ENCODE peak calls at places on chromosomes 3 and 15, in four cellular contexts. Q is astrocyte, A is neural progenitor cell, P is suprapubic skin. U is an unnamed sample.

GRCh38 chr15:96362759-96363678 is 32.5 kb downstream of the NR2F2 start:
- DNase-seq in Q (no peak), A (peak; percentile 91), P (no peak), U (no peak)

GRCh38 chr3:28109829-28110228 is 131.6 kb upstream of the CMC1 start:
- DNase-seq in Q (no peak), A (no peak), P (no peak), U (no peak)

GRCh38 chr15:69328739-69329138 is 30.0 kb downstream of the PAQR5 start:
- DNase-seq in Q (no peak), A (no peak), P (no peak), U (no peak)

GRCh38 chr3:70980646-70981031 is 602.9 kb downstream of the FOXP1 start:
- DNase-seq in Q (peak; percentile 81), A (no peak), P (no peak), U (no peak)

GRCh38 chr3:61530355-61530754 is 31.0 kb upstream of the PTPRG start:
- DNase-seq in Q (peak; percentile 22), A (peak; percentile 76), P (no peak), U (peak; percentile 12)

GRCh38 chr3:160291290-160291908 is 66.2 kb downstream of the C3orf80 start:
- DNase-seq in Q (no peak), A (no peak), P (no peak), U (no peak)

GRCh38 chr15:51842852-51843737 is 13.6 kb downstream of the TMOD3 start:
- DNase-seq in Q (peak; percentile 71), A (no peak), P (no peak), U (no peak)

GRCh38 chr15:74460903-74461846 is at the start of gene UBL7:
- DNase-seq in Q (peak; percentile 94), A (peak; percentile 99), P (peak; percentile 98), U (peak; percentile 99)

GRCh38 chr15:51011212-51011611 is 83.5 kb downstream of the TNFAIP8L3 start:
- DNase-seq in Q (no peak), A (no peak), P (no peak), U (no peak)

GRCh38 chr3:64342940-64343691 is 117.8 kb upstream of the PRICKLE2 start:
- DNase-seq in Q (peak; percentile 88), A (peak; percentile 40), P (no peak), U (no peak)

DNA sequence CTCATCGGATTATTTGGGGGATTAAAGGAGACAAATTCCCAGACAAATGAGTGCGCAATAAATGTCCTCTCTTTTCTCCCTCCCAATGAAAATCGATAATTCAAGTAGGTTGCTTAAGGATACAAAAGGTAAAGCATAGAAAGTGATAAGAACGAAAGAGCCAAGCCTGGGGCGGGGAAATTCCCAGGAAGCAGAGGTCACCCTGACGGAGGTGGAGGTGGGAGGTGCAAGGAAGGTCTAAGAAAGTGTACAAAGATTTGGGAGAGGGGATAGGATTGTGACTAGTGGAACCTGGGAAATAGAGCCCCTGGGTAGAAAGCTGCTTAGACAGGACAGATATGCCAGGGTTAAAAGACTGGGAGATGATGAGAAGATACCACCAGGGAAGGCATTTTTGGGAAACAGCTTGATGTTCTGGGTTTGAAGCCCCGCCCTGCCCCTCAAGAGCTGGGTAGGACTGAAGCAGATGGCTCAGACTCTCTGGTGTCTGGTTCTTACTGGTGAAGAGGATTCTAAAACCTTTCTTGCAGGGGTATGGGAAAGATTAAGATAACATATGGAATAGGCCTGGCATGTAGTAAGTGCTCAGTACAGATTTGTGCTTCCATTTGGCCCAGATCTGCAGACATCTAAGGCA is 1.1 kb upstream of the KLHL25 start:
- DNase-seq in Q (no peak), A (no peak), P (no peak), U (no peak)
- H3K27ac ChIP-seq in Q (no peak overlapping the region), A (no peak overlapping the region), P (no peak overlapping the region), U (no peak overlapping the region)

GRCh38 chr3:29759021-29759359 is 478.1 kb downstream of the RBMS3 start:
- DNase-seq in Q (no peak), A (no peak), P (no peak), U (no peak)

GRCh38 chr3:29764603-29765254 is 483.9 kb downstream of the RBMS3 start:
- DNase-seq in Q (peak; percentile 72), A (no peak), P (no peak), U (peak; percentile 73)

GRCh38 chr3:29763115-29763514 is 482.2 kb downstream of the RBMS3 start:
- DNase-seq in Q (no peak), A (no peak), P (no peak), U (no peak)

GRCh38 chr3:29759443-29760033 is 478.7 kb downstream of the RBMS3 start:
- DNase-seq in Q (peak; percentile 47), A (peak; percentile 71), P (no peak), U (peak; percentile 69)

GRCh38 chr3:29764059-29764458 is 483.2 kb downstream of the RBMS3 start:
- DNase-seq in Q (peak; percentile 64), A (no peak), P (no peak), U (no peak)
- H3K4me1 ChIP-seq in Q (peaks cover 15% of the 10 kb centered on the region), A (peaks cover 13% of the 10 kb centered on the region), P (peaks cover 28% of the 10 kb centered on the region), U (peaks cover 10% of the 10 kb centered on the region)

GRCh38 chr15:62066663-62067447 is at the start of gene C2CD4A:
- DNase-seq in Q (peak; percentile 53), A (peak; percentile 91), P (peak; percentile 82), U (peak; percentile 13)

GRCh38 chr15:62067448-62068044 is 769 bp downstream of the C2CD4A start:
- DNase-seq in Q (no peak), A (peak; percentile 62), P (peak; percentile 68), U (no peak)

GRCh38 chr15:62068787-62069170 is 2.0 kb downstream of the C2CD4A start:
- DNase-seq in Q (no peak), A (no peak), P (no peak), U (no peak)

GRCh38 chr15:62069551-62069950 is 2.8 kb downstream of the C2CD4A start:
- DNase-seq in Q (no peak), A (no peak), P (no peak), U (no peak)

GRCh38 chr15:62068071-62068786 is 1.5 kb downstream of the C2CD4A start:
- DNase-seq in Q (no peak), A (peak; percentile 80), P (peak; percentile 69), U (peak; percentile 84)
- H3K27me3 ChIP-seq in Q (peaks cover 31% of the 10 kb centered on the region), A (peaks cover 80% of the 10 kb centered on the region), P (no peaks in the 10 kb centered on the region), U (no peaks in the 10 kb centered on the region)

GRCh38 chr3:30721314-30721634 is 114.9 kb downstream of the TGFBR2 start:
- DNase-seq in Q (no peak), A (no peak), P (no peak), U (no peak)

GRCh38 chr3:30720586-30721313 is 114.3 kb downstream of the TGFBR2 start:
- DNase-seq in Q (peak; percentile 82), A (no peak), P (no peak), U (no peak)

GRCh38 chr3:30723211-30723610 is 116.8 kb downstream of the TGFBR2 start:
- DNase-seq in Q (no peak), A (no peak), P (no peak), U (no peak)

GRCh38 chr3:30728143-30728542 is 121.7 kb downstream of the TGFBR2 start:
- DNase-seq in Q (no peak), A (no peak), P (no peak), U (no peak)

GRCh38 chr3:30724863-30725262 is 118.5 kb downstream of the TGFBR2 start:
- DNase-seq in Q (no peak), A (no peak), P (no peak), U (no peak)
- H3K27ac ChIP-seq in Q (no peak overlapping the region), A (no peak overlapping the region), P (no peak overlapping the region), U (no peak overlapping the region)

GRCh38 chr15:101266787-101267186 is 10.5 kb downstream of the SELENOS start:
- DNase-seq in Q (no peak), A (no peak), P (no peak), U (no peak)
- H3K4me1 ChIP-seq in Q (peaks cover 29% of the 10 kb centered on the region), A (no peaks in the 10 kb centered on the region), P (peaks cover 20% of the 10 kb centered on the region), U (peaks cover 8% of the 10 kb centered on the region)

DNA sequence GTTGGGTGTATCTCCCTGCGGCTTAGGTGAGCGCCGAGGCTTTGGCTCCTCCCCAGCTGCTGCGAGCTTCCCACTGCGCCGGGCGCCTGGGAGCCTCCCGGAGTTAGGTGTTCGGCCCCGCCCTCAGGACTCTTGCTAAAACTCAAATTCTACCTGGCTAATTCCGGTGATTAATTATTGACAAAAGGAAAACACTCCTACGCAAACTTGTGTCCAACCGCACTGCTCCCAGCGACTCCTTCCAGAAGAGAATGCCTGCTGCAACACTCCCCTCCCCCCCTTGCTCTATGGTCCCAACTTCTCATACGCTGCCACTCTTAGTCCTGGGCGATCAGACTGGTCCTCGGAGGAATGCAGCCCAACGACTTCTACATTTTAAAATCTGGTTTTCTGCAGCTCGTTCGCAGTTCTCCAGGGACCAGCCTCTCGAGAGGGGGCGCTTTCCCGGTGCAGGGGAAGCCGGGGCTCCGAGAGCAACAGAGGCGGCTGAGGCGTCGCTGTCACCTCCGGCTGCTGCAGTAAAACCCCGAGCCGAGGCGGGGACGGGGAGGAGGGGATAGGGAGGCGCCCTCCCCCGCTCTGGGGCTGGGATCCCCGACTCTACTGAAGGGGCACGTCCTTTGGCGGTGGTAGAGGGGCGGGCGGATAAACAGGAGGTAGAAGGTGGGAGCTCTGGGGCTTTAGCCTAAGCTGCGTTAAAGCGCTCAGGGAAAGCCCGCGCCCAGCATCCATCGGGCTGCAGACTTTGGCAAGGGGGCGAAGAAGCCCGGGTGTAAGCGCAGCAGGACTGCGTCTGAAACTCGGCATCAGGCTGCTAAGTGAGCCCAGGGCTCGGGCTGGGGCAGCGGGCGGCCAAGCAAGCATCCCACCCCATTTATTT is at the start of gene SPTSSB:
- DNase-seq in Q (no peak), A (peak; percentile 83), P (peak; percentile 72), U (peak; percentile 54)
- H3K27me3 ChIP-seq in Q (peaks cover 15% of the 10 kb centered on the region), A (peaks cover 34% of the 10 kb centered on the region), P (peaks cover 4% of the 10 kb centered on the region), U (no peaks in the 10 kb centered on the region)

DNA sequence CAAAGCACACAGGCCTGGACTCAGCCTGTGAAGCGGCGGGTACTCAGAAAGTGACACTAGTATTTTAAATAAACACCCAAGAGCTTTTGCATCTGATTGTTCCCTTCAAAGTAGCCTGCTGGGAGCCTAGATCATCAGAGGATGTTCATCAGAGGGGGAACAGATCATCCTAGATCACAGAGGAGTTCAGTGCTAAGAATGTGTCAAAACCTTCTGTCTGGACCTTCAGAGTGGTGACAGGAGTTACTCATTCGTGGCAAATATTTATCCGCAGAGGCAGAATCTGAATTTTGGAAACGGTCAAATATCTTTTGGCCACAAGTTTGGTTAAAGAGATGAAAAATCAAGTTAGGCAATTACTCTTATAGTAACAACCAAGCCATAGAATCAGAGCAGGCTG is 9.7 kb upstream of the KIF7 start:
- DNase-seq in Q (no peak), A (no peak), P (peak; percentile 5), U (no peak)
- H3K27ac ChIP-seq in Q (no peak overlapping the region), A (no peak overlapping the region), P (peak overlapping the region; percentile 89), U (no peak overlapping the region)

DNA sequence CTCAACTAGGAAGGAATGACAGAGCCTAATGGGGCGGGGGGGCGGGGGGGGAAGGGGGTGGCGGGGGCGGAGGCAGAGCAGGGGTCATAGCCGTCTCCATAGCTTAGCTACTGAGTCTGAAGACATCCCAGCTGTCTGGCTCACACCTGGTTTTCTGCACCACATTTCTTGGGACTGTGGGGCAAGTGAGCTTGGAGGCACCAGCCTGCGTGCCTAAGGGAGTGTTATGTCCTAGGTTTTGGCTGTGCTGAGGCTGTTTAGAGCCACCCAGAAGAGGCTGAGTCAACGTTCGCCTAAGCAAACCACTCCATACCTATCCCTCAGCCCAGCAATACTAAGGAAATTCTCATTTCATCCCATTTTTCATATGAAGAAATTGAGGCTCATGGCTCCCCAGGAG is 1.4 kb downstream of the IL17RD start:
- DNase-seq in Q (no peak), A (no peak), P (no peak), U (no peak)
- H3K4me1 ChIP-seq in Q (peaks cover 32% of the 10 kb centered on the region), A (peaks cover 63% of the 10 kb centered on the region), P (peaks cover 49% of the 10 kb centered on the region), U (peaks cover 32% of the 10 kb centered on the region)

U was measured in SJCRH30.